ENCODE peak calls at places on chromosome 21, in four cellular contexts. One of them, this sample, is unnamed.

GRCh38 chr21:35473496-35473895 is 424.4 kb upstream of the RUNX1 start:
- DNase-seq in GM23338: no peak
- DNase-seq in Panc1: no peak
- DNase-seq in kidney: no peak
- DNase-seq in this sample: no peak

GRCh38 chr21:8991088-8991907 is 1530.1 kb upstream of the TPTE start:
- DNase-seq in kidney: no peak
- DNase-seq in Panc1: peak; percentile 61
- DNase-seq in GM23338: peak; percentile 76
- DNase-seq in this sample: no peak

GRCh38 chr21:46151989-46152938 is 3.1 kb downstream of the FTCD start:
- DNase-seq in Panc1: no peak
- DNase-seq in kidney: peak; percentile 70
- DNase-seq in GM23338: no peak
- DNase-seq in this sample: no peak

GRCh38 chr21:25493722-25494121 is 113.6 kb downstream of the MRPL39 start:
- DNase-seq in GM23338: no peak
- DNase-seq in kidney: no peak
- DNase-seq in Panc1: no peak
- DNase-seq in this sample: no peak

GRCh38 chr21:28779914-28780313 is 212.8 kb downstream of the LTN1 start:
- DNase-seq in GM23338: no peak
- DNase-seq in kidney: no peak
- DNase-seq in Panc1: no peak
- DNase-seq in this sample: peak; percentile 57

GRCh38 chr21:46600978-46601377 is 3.9 kb downstream of the S100B start:
- DNase-seq in kidney: no peak
- DNase-seq in GM23338: no peak
- DNase-seq in Panc1: no peak
- DNase-seq in this sample: no peak

GRCh38 chr21:15852146-15852545 is 122.4 kb downstream of the USP25 start:
- DNase-seq in Panc1: no peak
- DNase-seq in GM23338: no peak
- DNase-seq in kidney: no peak
- DNase-seq in this sample: no peak

GRCh38 chr21:28962465-28962864 is 30.2 kb downstream of the LTN1 start:
- DNase-seq in Panc1: no peak
- DNase-seq in GM23338: no peak
- DNase-seq in kidney: no peak
- DNase-seq in this sample: no peak

GRCh38 chr21:42222821-42223390 is 4.0 kb downstream of the ABCG1 start:
- DNase-seq in kidney: no peak
- DNase-seq in GM23338: no peak
- DNase-seq in Panc1: no peak
- DNase-seq in this sample: no peak

GRCh38 chr21:34899760-34900159 is 149.3 kb downstream of the RUNX1 start:
- DNase-seq in GM23338: no peak
- DNase-seq in Panc1: no peak
- DNase-seq in kidney: no peak
- DNase-seq in this sample: no peak

GRCh38 chr21:15260604-15261003 is 195.8 kb upstream of the NRIP1 start:
- DNase-seq in kidney: no peak
- DNase-seq in Panc1: no peak
- DNase-seq in GM23338: no peak
- DNase-seq in this sample: no peak

GRCh38 chr21:41808094-41808493 is 41.2 kb upstream of the RIPK4 start:
- DNase-seq in Panc1: no peak
- DNase-seq in kidney: no peak
- DNase-seq in GM23338: no peak
- DNase-seq in this sample: no peak

GRCh38 chr21:31295676-31296075 is 48.4 kb downstream of the TIAM1 start:
- DNase-seq in GM23338: no peak
- DNase-seq in Panc1: no peak
- DNase-seq in kidney: no peak
- DNase-seq in this sample: no peak

GRCh38 chr21:35043549-35043948 is 5.6 kb downstream of the RUNX1 start:
- DNase-seq in Panc1: no peak
- DNase-seq in kidney: no peak
- DNase-seq in GM23338: no peak
- DNase-seq in this sample: no peak

GRCh38 chr21:36976882-36977651 is 10.6 kb upstream of the HLCS start:
- DNase-seq in Panc1: peak; percentile 54
- DNase-seq in kidney: no peak
- DNase-seq in GM23338: peak; percentile 93
- DNase-seq in this sample: peak; percentile 38

GRCh38 chr21:31872452-31873274 is at the start of gene HUNK:
- DNase-seq in Panc1: no peak
- DNase-seq in GM23338: peak; percentile 73
- DNase-seq in kidney: peak; percentile 84
- DNase-seq in this sample: no peak

GRCh38 chr21:35697321-35697808 is 363.0 kb downstream of the SETD4 start:
- DNase-seq in Panc1: no peak
- DNase-seq in kidney: peak; percentile 82
- DNase-seq in GM23338: no peak
- DNase-seq in this sample: no peak

GRCh38 chr21:30839304-30839703 is 9.7 kb upstream of the KRTAP7-1 start:
- DNase-seq in Panc1: no peak
- DNase-seq in kidney: no peak
- DNase-seq in GM23338: peak; percentile 82
- DNase-seq in this sample: no peak

GRCh38 chr21:14382486-14382834 is 486 bp downstream of the HSPA13 start:
- DNase-seq in GM23338: peak; percentile 78
- DNase-seq in kidney: no peak
- DNase-seq in Panc1: no peak
- DNase-seq in this sample: no peak

GRCh38 chr21:37072239-37072987 is 458 bp downstream of the PIGP start:
- DNase-seq in kidney: no peak
- DNase-seq in GM23338: peak; percentile 67
- DNase-seq in Panc1: no peak
- DNase-seq in this sample: peak; percentile 13

GRCh38 chr21:46117586-46118304 is 19.8 kb downstream of the COL6A2 start:
- DNase-seq in kidney: peak; percentile 64
- DNase-seq in Panc1: no peak
- DNase-seq in GM23338: no peak
- DNase-seq in this sample: no peak

GRCh38 chr21:42533963-42534355 is 20.3 kb downstream of the SLC37A1 start:
- DNase-seq in Panc1: no peak
- DNase-seq in GM23338: no peak
- DNase-seq in kidney: no peak
- DNase-seq in this sample: no peak

GRCh38 chr21:41817228-41817627 is 50.4 kb upstream of the RIPK4 start:
- DNase-seq in Panc1: no peak
- DNase-seq in kidney: no peak
- DNase-seq in GM23338: peak; percentile 77
- DNase-seq in this sample: no peak

GRCh38 chr21:19692231-19692630 is 1288.6 kb upstream of the TMPRSS15 start:
- DNase-seq in GM23338: no peak
- DNase-seq in Panc1: no peak
- DNase-seq in kidney: no peak
- DNase-seq in this sample: no peak

GRCh38 chr21:41816583-41817165 is 49.8 kb upstream of the RIPK4 start:
- DNase-seq in GM23338: peak; percentile 82
- DNase-seq in kidney: no peak
- DNase-seq in Panc1: no peak
- DNase-seq in this sample: no peak

GRCh38 chr21:38785483-38785882 is 20.2 kb upstream of the ETS2 start:
- DNase-seq in Panc1: no peak
- DNase-seq in kidney: no peak
- DNase-seq in GM23338: no peak
- DNase-seq in this sample: no peak
- TF ChIP-seq CTCF in Panc1: no peak
- TF ChIP-seq CTCF in kidney: no peak
- TF ChIP-seq CTCF in GM23338: no peak
- TF ChIP-seq CTCF in this sample: no peak

DNA sequence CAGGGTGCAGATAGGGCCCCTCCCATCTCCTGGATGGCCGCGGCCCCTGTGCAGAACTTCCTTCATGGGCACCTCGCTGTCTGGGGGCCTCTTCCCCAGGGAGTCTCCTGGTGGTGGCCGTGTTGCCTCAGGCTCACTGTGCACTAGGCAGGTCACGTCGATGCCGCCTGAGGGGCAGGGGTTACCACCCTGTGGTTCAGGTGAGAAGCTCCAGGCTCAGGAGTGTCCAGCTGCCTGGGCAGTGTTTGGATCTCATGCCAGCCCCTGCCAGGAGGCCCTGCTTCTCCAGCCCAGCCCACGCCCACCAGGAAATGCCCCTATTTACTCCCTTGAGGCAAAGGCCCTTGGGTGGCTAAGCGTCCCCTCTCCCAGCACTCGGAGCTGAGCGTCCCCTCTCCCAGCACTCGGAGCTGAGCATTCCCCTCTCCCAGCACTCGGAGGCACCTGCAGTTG is 2.1 kb downstream of the ITGB2 start:
- DNase-seq in GM23338: peak; percentile 90
- DNase-seq in Panc1: no peak
- DNase-seq in kidney: peak; percentile 70
- DNase-seq in this sample: no peak
- H3K4me3 ChIP-seq in GM23338: peak overlapping the region; percentile 48
- H3K4me3 ChIP-seq in Panc1: no peak overlapping the region
- H3K4me3 ChIP-seq in kidney: no peak overlapping the region
- H3K4me3 ChIP-seq in this sample: no peak overlapping the region

GRCh38 chr21:39180429-39181019 is 2.7 kb downstream of the PSMG1 start:
- DNase-seq in kidney: no peak
- DNase-seq in Panc1: no peak
- DNase-seq in GM23338: peak; percentile 24
- DNase-seq in this sample: no peak
- TF ChIP-seq CTCF in kidney: no peak
- TF ChIP-seq CTCF in Panc1: no peak
- TF ChIP-seq CTCF in GM23338: no peak
- TF ChIP-seq CTCF in this sample: peak; percentile 41

DNA sequence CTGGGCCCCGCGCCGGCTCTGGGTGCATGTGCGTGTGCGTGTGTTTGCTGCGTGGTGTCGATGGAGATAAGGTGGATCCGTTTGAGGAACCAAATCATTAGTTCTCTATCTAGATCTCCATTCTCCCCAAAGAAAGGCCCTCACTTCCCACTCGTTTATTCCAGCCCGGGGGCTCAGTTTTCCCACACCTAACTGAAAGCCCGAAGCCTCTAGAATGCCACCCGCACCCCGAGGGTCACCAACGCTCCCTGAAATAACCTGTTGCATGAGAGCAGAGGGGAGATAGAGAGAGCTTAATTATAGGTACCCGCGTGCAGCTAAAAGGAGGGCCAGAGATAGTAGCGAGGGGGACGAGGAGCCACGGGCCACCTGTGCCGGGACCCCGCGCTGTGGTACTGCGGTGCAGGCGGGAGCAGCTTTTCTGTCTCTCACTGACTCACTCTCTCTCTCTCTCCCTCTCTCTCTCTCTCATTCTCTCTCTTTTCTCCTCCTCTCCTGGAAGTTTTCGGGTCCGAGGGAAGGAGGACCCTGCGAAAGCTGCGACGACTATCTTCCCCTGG is 644 bp downstream of the OLIG2 start:
- DNase-seq in GM23338: no peak
- DNase-seq in Panc1: no peak
- DNase-seq in kidney: no peak
- DNase-seq in this sample: no peak
- H3K4me3 ChIP-seq in GM23338: peak overlapping the region; percentile 64
- H3K4me3 ChIP-seq in Panc1: no peak overlapping the region
- H3K4me3 ChIP-seq in kidney: no peak overlapping the region
- H3K4me3 ChIP-seq in this sample: no peak overlapping the region